ENCODE peak calls at places on chromosomes 5 and 9, in four cellular contexts. One of them, this sample, is unnamed.

GRCh38 chr5:62460578-62460983 is 48.0 kb downstream of the IPO11 start:
- DNase-seq in SK-N-SH: peak; percentile 41
- DNase-seq in WTC11: no peak
- DNase-seq in K562: peak; percentile 46
- DNase-seq in this sample: no peak

GRCh38 chr5:6827815-6828214 is 114.6 kb downstream of the TENT4A start:
- DNase-seq in SK-N-SH: no peak
- DNase-seq in WTC11: no peak
- DNase-seq in K562: no peak
- DNase-seq in this sample: no peak

GRCh38 chr5:72284674-72285424 is 35.2 kb downstream of the MRPS27 start:
- DNase-seq in SK-N-SH: no peak
- DNase-seq in WTC11: no peak
- DNase-seq in K562: no peak
- DNase-seq in this sample: no peak

GRCh38 chr5:109701252-109701651 is 11.5 kb downstream of the MAN2A1 start:
- DNase-seq in SK-N-SH: no peak
- DNase-seq in WTC11: no peak
- DNase-seq in K562: no peak
- DNase-seq in this sample: no peak

GRCh38 chr9:26524225-26524624 is 368.4 kb downstream of the CAAP1 start:
- DNase-seq in SK-N-SH: no peak
- DNase-seq in WTC11: no peak
- DNase-seq in K562: no peak
- DNase-seq in this sample: no peak

GRCh38 chr5:124746252-124746915 is at the start of gene ZNF608:
- DNase-seq in SK-N-SH: no peak
- DNase-seq in WTC11: no peak
- DNase-seq in K562: no peak
- DNase-seq in this sample: no peak

GRCh38 chr9:93697352-93698139 is 121.2 kb downstream of the PHF2 start:
- DNase-seq in SK-N-SH: no peak
- DNase-seq in WTC11: no peak
- DNase-seq in K562: no peak
- DNase-seq in this sample: no peak

GRCh38 chr5:5139358-5140050 is 626 bp upstream of the ADAMTS16 start:
- DNase-seq in SK-N-SH: peak; percentile 72
- DNase-seq in WTC11: no peak
- DNase-seq in K562: no peak
- DNase-seq in this sample: no peak

GRCh38 chr9:90966475-90967150 is 165.0 kb downstream of the SYK start:
- DNase-seq in SK-N-SH: no peak
- DNase-seq in WTC11: no peak
- DNase-seq in K562: no peak
- DNase-seq in this sample: no peak

GRCh38 chr9:77563205-77563604 is 84.9 kb downstream of the GNA14 start:
- DNase-seq in SK-N-SH: peak; percentile 17
- DNase-seq in WTC11: no peak
- DNase-seq in K562: no peak
- DNase-seq in this sample: no peak

GRCh38 chr9:114287763-114288232 is 35.1 kb upstream of the ORM1 start:
- DNase-seq in SK-N-SH: no peak
- DNase-seq in WTC11: no peak
- DNase-seq in K562: no peak
- DNase-seq in this sample: no peak

GRCh38 chr9:114159562-114160145 is 4.3 kb downstream of the COL27A1 start:
- DNase-seq in SK-N-SH: no peak
- DNase-seq in WTC11: no peak
- DNase-seq in K562: no peak
- DNase-seq in this sample: no peak

GRCh38 chr9:110029422-110029814 is 178.5 kb downstream of the C9orf152 start:
- DNase-seq in SK-N-SH: no peak
- DNase-seq in WTC11: no peak
- DNase-seq in K562: no peak
- DNase-seq in this sample: no peak

GRCh38 chr9:113657765-113658564 is 194.4 kb downstream of the RGS3 start:
- DNase-seq in SK-N-SH: peak; percentile 83
- DNase-seq in WTC11: peak; percentile 92
- DNase-seq in K562: peak; percentile 82
- DNase-seq in this sample: peak; percentile 39

GRCh38 chr5:143506881-143507552 is 103.5 kb upstream of the NR3C1 start:
- DNase-seq in SK-N-SH: no peak
- DNase-seq in WTC11: no peak
- DNase-seq in K562: no peak
- DNase-seq in this sample: no peak
- TF ChIP-seq USF1 in SK-N-SH: peak; percentile 14
- TF ChIP-seq USF1 in WTC11: no peak
- TF ChIP-seq USF1 in K562: no peak
- TF ChIP-seq USF1 in this sample: no peak

DNA sequence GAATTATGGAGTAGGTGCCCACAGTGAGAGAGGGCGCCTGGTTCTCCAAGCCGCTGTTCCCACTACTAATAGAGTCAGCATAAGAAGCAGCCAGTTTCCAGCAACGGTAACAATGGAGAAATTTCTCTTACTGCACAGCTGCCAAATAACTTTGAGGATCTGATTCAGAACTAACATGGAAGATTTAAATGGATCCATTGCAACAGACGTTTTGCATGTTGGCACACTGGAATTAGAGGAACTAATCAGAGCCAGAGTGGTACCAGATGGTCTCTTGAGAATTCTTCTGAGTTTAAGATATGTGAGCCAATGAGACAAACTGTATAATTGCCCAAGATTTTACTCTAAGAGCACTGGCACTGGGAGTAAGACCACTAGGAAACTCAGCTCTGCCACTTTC is 186.5 kb downstream of the EFNA5 start:
- DNase-seq in SK-N-SH: no peak
- DNase-seq in WTC11: no peak
- DNase-seq in K562: no peak
- DNase-seq in this sample: no peak
- TF ChIP-seq USF1 in SK-N-SH: no peak
- TF ChIP-seq USF1 in WTC11: no peak
- TF ChIP-seq USF1 in K562: no peak
- TF ChIP-seq USF1 in this sample: no peak

GRCh38 chr5:130333089-130333488 is 428.8 kb downstream of the CHSY3 start:
- DNase-seq in SK-N-SH: no peak
- DNase-seq in WTC11: no peak
- DNase-seq in K562: no peak
- DNase-seq in this sample: no peak
- TF ChIP-seq USF1 in SK-N-SH: no peak
- TF ChIP-seq USF1 in WTC11: no peak
- TF ChIP-seq USF1 in K562: no peak
- TF ChIP-seq USF1 in this sample: no peak

DNA sequence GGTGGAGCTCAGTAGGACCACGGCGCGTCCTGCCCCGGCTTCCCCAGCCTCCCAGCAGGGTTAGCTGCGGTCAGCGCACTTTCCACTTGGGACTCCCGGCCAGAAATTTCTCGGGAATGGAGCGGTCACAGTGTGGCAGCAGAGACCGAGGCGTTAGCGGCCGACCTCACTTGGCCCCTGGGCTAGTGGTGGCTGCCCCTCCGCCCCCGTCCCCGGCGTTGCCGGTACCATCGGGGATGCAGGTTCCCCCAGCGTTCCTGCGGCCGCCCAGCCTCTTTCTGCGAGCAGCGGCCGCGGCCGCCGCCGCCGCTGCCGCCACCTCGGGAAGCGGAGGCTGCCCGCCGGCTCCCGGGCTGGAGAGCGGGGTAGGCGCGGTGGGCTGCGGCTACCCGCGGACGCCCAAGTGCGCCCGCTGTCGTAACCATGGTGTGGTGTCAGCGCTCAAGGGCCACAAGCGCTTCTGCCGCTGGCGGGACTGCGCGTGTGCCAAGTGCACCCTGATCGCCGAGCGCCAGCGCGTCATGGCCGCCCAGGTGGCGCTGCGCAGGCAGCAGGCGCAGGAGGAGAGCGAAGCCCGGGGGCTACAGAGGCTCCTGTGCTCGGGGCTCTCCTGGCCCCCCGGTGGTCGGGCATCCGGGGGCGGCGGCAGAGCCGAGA is 454 bp downstream of the DMRTA1 start:
- DNase-seq in SK-N-SH: peak; percentile 60
- DNase-seq in WTC11: peak; percentile 69
- DNase-seq in K562: no peak
- DNase-seq in this sample: no peak
- TF ChIP-seq USF1 in SK-N-SH: no peak
- TF ChIP-seq USF1 in WTC11: no peak
- TF ChIP-seq USF1 in K562: no peak
- TF ChIP-seq USF1 in this sample: no peak

GRCh38 chr9:127180457-127181314 is 58.3 kb upstream of the ANGPTL2 start:
- DNase-seq in SK-N-SH: no peak
- DNase-seq in WTC11: peak; percentile 5
- DNase-seq in K562: no peak
- DNase-seq in this sample: no peak
- TF ChIP-seq USF1 in SK-N-SH: no peak
- TF ChIP-seq USF1 in WTC11: no peak
- TF ChIP-seq USF1 in K562: no peak
- TF ChIP-seq USF1 in this sample: no peak

DNA sequence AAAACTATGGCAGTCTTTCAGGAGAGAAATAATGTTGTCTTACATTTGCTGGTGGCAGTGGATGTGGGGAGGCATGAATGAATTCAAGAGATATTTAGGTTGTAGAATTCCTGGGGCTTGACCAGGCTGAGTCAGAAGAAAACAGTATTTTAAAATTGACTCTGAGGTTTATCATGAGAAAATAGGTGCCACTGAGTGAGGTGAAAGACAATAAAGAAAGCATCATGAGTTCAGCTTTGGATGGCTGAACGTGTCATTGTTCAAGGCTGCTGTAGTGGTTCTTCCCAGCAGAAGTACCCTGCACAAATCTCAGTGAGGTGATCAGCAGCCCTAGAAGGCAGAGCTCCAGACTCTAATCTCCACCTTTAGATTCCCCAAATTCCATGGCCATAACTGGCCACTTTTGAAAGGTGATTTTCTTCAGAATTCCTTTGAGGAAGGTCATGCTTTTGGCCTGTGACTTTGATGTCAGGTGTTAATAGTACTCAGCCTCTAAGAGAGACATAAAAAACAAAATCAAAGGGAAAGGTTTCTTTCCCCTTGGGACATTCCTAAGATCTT is 395.4 kb downstream of the NTRK2 start:
- DNase-seq in SK-N-SH: no peak
- DNase-seq in WTC11: no peak
- DNase-seq in K562: no peak
- DNase-seq in this sample: no peak
- TF ChIP-seq USF1 in SK-N-SH: no peak
- TF ChIP-seq USF1 in WTC11: no peak
- TF ChIP-seq USF1 in K562: no peak
- TF ChIP-seq USF1 in this sample: no peak

GRCh38 chr5:79853676-79854418 is 137.2 kb downstream of the MTX3 start:
- DNase-seq in SK-N-SH: no peak
- DNase-seq in WTC11: no peak
- DNase-seq in K562: peak; percentile 44
- DNase-seq in this sample: no peak
- TF ChIP-seq USF1 in SK-N-SH: no peak
- TF ChIP-seq USF1 in WTC11: no peak
- TF ChIP-seq USF1 in K562: no peak
- TF ChIP-seq USF1 in this sample: no peak

DNA sequence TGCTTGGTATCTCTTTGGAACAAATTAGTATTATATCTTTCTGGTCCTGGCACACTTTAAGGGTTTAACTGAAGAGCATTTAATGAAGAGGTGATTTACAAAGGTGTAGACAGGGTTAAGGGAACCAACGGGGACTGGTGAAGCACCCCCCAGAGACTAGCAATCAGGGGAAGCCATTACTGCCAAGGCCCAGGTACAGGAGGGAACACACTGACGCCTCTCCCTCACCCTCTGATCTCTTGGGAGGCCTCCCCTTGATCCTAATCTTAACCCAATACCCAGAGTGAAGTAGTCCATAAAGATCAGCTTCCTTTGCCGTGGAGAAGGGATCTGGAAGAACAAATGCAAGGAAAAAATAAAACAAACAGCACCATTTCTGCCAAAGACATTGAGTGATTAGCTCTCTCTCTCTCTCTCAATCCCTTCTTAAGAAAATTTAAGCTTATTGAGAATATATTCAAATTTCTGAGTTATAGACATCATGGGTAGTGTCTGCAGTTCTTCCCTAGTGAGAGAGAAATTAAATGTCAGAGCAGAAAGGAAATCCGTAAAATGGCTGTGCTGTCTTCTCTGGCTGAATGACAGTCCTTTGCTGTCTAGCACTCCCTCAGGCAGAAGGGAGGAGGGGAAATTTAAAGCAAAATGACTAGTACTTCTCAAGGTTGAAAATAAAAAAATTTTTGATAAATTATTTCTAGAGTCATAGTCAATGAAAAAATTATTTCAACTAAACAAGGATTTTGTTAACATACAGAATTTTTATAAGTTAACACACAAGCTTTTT is 20.0 kb downstream of the F2R start:
- DNase-seq in SK-N-SH: no peak
- DNase-seq in WTC11: no peak
- DNase-seq in K562: peak; percentile 26
- DNase-seq in this sample: no peak
- TF ChIP-seq USF1 in SK-N-SH: no peak
- TF ChIP-seq USF1 in WTC11: no peak
- TF ChIP-seq USF1 in K562: no peak
- TF ChIP-seq USF1 in this sample: no peak

GRCh38 chr5:157161996-157162395 is 4.1 kb downstream of the GARIN3 start:
- DNase-seq in SK-N-SH: no peak
- DNase-seq in WTC11: no peak
- DNase-seq in K562: no peak
- DNase-seq in this sample: no peak
- TF ChIP-seq USF1 in SK-N-SH: no peak
- TF ChIP-seq USF1 in WTC11: no peak
- TF ChIP-seq USF1 in K562: no peak
- TF ChIP-seq USF1 in this sample: no peak